ENCODE peak calls at places on chromosomes 13 and 19, in eight cellular contexts. P, S, V, Y, L, R, W and A are unnamed samples.

GRCh38 chr13:19633340-19634128 is at the start of gene MPHOSPH8:
- DNase-seq in L (peak; percentile 89), P (peak; percentile 90), W (peak; percentile 90), Y (peak; percentile 96), V (peak; percentile 88), R (peak; percentile 91), S (peak; percentile 96), A (peak; percentile 83)

GRCh38 chr13:45361596-45362206 is 20.7 kb upstream of the TPT1 start:
- DNase-seq in R (no peak), S (no peak), V (no peak), L (no peak), P (no peak), Y (peak; percentile 79), W (no peak), A (no peak)

GRCh38 chr13:76016799-76017198 is 380.7 kb downstream of the LMO7 start:
- DNase-seq in W (no peak), Y (peak; percentile 42), S (no peak), P (no peak), L (no peak), V (no peak), R (no peak), A (peak; percentile 16)

GRCh38 chr19:33347300-33347699 is 26.2 kb upstream of the CEBPG start:
- DNase-seq in P (no peak), V (no peak), Y (no peak), S (no peak), R (no peak), W (no peak), L (no peak), A (no peak)

GRCh38 chr13:80235559-80236296 is 105.2 kb downstream of the SPRY2 start:
- DNase-seq in W (no peak), V (no peak), L (no peak), S (no peak), P (no peak), R (no peak), Y (peak; percentile 13), A (no peak)

GRCh38 chr19:13150919-13151604 is 851 bp downstream of the IER2 start:
- DNase-seq in R (peak; percentile 28), L (no peak), P (peak; percentile 16), S (peak; percentile 53), W (no peak), Y (peak; percentile 41), V (peak; percentile 25), A (no peak)

GRCh38 chr19:41700381-41701195 is 7.8 kb upstream of the CEACAM5 start:
- DNase-seq in L (no peak), R (no peak), W (no peak), Y (no peak), S (no peak), V (no peak), P (no peak), A (no peak)

GRCh38 chr19:1400281-1401137 is 833 bp downstream of the GAMT start:
- DNase-seq in P (no peak), W (no peak), L (no peak), Y (peak; percentile 64), R (no peak), S (peak; percentile 77), V (no peak), A (no peak)

GRCh38 chr19:7104783-7105447 is 35.4 kb downstream of the ZNF557 start:
- DNase-seq in R (no peak), P (no peak), S (no peak), W (no peak), Y (no peak), V (no peak), L (no peak), A (no peak)

GRCh38 chr19:19021115-19021514 is 12.2 kb downstream of the SUGP2 start:
- DNase-seq in V (no peak), R (no peak), L (no peak), Y (peak; percentile 86), P (no peak), S (no peak), W (no peak), A (no peak)

GRCh38 chr19:367963-368623 is 23.5 kb upstream of the MIER2 start:
- DNase-seq in V (no peak), L (no peak), P (no peak), S (peak; percentile 16), W (no peak), Y (no peak), R (no peak), A (no peak)

GRCh38 chr19:3270908-3271307 is 46.4 kb downstream of the CELF5 start:
- DNase-seq in Y (peak; percentile 73), L (no peak), W (peak; percentile 37), R (no peak), V (peak; percentile 46), P (no peak), S (no peak), A (no peak)

GRCh38 chr13:25132984-25133383 is 37.0 kb downstream of the PABPC3 start:
- DNase-seq in R (no peak), Y (no peak), V (no peak), S (no peak), W (no peak), P (no peak), L (no peak), A (no peak)